ENCODE peak calls at places on chromosomes 5 and 9, in four cellular contexts. Y, X, L and B are unnamed samples.
A peak's percentile ranks its signal among the peaks of the same experiment; 100 is the strongest.

GRCh38 chr5:153153086-153153485 is 337.4 kb upstream of the GRIA1 start:
- DNase-seq in Y (peak; percentile 85), X (no peak), L (no peak), B (no peak)

GRCh38 chr9:13113201-13113600 is 166.3 kb downstream of the MPDZ start:
- DNase-seq in Y (no peak), X (no peak), L (no peak), B (no peak)

GRCh38 chr5:142364251-142365145 is 39.7 kb upstream of the SPRY4 start:
- DNase-seq in Y (no peak), X (no peak), L (no peak), B (no peak)

GRCh38 chr9:73215249-73215648 is 63.6 kb downstream of the ANXA1 start:
- DNase-seq in Y (no peak), X (no peak), L (no peak), B (no peak)

GRCh38 chr5:38556599-38557308 is at the start of gene LIFR:
- DNase-seq in Y (peak; percentile 87), X (peak; percentile 87), L (peak; percentile 14), B (peak; percentile 67)

GRCh38 chr9:112112941-112113399 is 62.1 kb downstream of the SUSD1 start:
- DNase-seq in Y (peak; percentile 85), X (no peak), L (no peak), B (no peak)

GRCh38 chr9:93258419-93258817 is 74.5 kb downstream of the WNK2 start:
- DNase-seq in Y (no peak), X (peak; percentile 50), L (no peak), B (no peak)

GRCh38 chr9:1253098-1253979 is 203.2 kb downstream of the DMRT2 start:
- DNase-seq in Y (no peak), X (no peak), L (no peak), B (no peak)

GRCh38 chr5:105593011-105593760 is 2030.6 kb upstream of the NUDT12 start:
- DNase-seq in Y (no peak), X (no peak), L (no peak), B (no peak)

GRCh38 chr9:78038620-78039300 is 7.1 kb upstream of the GNAQ start:
- DNase-seq in Y (no peak), X (no peak), L (no peak), B (no peak)